ENCODE peak calls at places on chromosomes 11 and 22, in six cellular contexts. A is A549; H is left ventricle myocardium inferior; C is mucosa of descending colon; U is CD8-positive, alpha-beta T cell; X is astrocyte of the spinal cord. R is an unnamed sample.
A peak's percentile ranks its signal among the peaks of the same experiment; 100 is the strongest.

GRCh38 chr11:117875397-117876048 is 935 bp downstream of the FXYD6 start:
- DNase-seq in A (no peak), H (peak; percentile 45), C (no peak), U (peak; percentile 29), X (no peak), R (no peak)

GRCh38 chr22:39526736-39527171 is 5.8 kb downstream of the RPS19BP1 start:
- DNase-seq in A (no peak), H (no peak), C (no peak), U (no peak), X (no peak), R (peak; percentile 58)

GRCh38 chr22:21707677-21708076 is 27.9 kb downstream of the YPEL1 start:
- DNase-seq in A (no peak), H (no peak), C (no peak), U (no peak), X (no peak), R (no peak)

GRCh38 chr11:35418282-35418846 is 994 bp downstream of the SLC1A2 start:
- DNase-seq in A (peak; percentile 20), H (no peak), C (no peak), U (no peak), X (no peak), R (no peak)

GRCh38 chr22:37521236-37521739 is 2.1 kb upstream of the CARD10 start:
- DNase-seq in A (no peak), H (no peak), C (no peak), U (no peak), X (no peak), R (no peak)

GRCh38 chr11:1001682-1002081 is 34.8 kb downstream of the MUC6 start:
- DNase-seq in A (no peak), H (no peak), C (no peak), U (no peak), X (no peak), R (no peak)

GRCh38 chr11:19595499-19595839 is 117.2 kb upstream of the NAV2 start:
- DNase-seq in A (no peak), H (no peak), C (no peak), U (no peak), X (no peak), R (no peak)

GRCh38 chr22:38236786-38237185 is 35.0 kb downstream of the MAFF start:
- DNase-seq in A (no peak), H (no peak), C (no peak), U (no peak), X (no peak), R (no peak)

GRCh38 chr22:41239443-41240128 is 1.1 kb downstream of the CHADL start:
- DNase-seq in A (no peak), H (no peak), C (no peak), U (no peak), X (no peak), R (no peak)

GRCh38 chr11:66718320-66718971 is 10.6 kb downstream of the SPTBN2 start:
- DNase-seq in A (no peak), H (no peak), C (peak; percentile 73), U (no peak), X (no peak), R (no peak)

GRCh38 chr22:23070418-23071162 is at the start of gene GNAZ:
- DNase-seq in A (peak; percentile 5), H (no peak), C (peak; percentile 23), U (no peak), X (no peak), R (peak; percentile 14)

GRCh38 chr11:122235615-122236014 is 119.6 kb upstream of the BLID start:
- DNase-seq in A (peak; percentile 24), H (no peak), C (no peak), U (no peak), X (peak; percentile 88), R (no peak)

GRCh38 chr22:25120093-25120561 is 79.5 kb upstream of the CRYBB3 start:
- DNase-seq in A (peak; percentile 49), H (no peak), C (peak; percentile 61), U (no peak), X (no peak), R (no peak)

GRCh38 chr11:47111318-47111804 is 65.3 kb downstream of the ARFGAP2 start:
- DNase-seq in A (no peak), H (no peak), C (no peak), U (no peak), X (no peak), R (no peak)

GRCh38 chr11:8011981-8012444 is 24.9 kb downstream of the EIF3F start:
- DNase-seq in A (no peak), H (no peak), C (no peak), U (no peak), X (peak; percentile 88), R (no peak)

GRCh38 chr11:47532597-47533213 is 20.2 kb downstream of the CELF1 start:
- DNase-seq in A (no peak), H (no peak), C (no peak), U (no peak), X (no peak), R (no peak)

GRCh38 chr11:134955281-134955680 is 543.2 kb upstream of the B3GAT1 start:
- DNase-seq in A (no peak), H (no peak), C (no peak), U (no peak), X (no peak), R (no peak)

GRCh38 chr22:50141891-50142363 is 28.6 kb upstream of the PANX2 start:
- DNase-seq in A (no peak), H (no peak), C (no peak), U (no peak), X (no peak), R (peak; percentile 26)

GRCh38 chr11:20156876-20157613 is 3.2 kb downstream of the DBX1 start:
- DNase-seq in A (no peak), H (no peak), C (peak; percentile 7), U (peak; percentile 9), X (no peak), R (no peak)

GRCh38 chr22:28132466-28132865 is 213.4 kb upstream of the PITPNB start:
- DNase-seq in A (no peak), H (no peak), C (no peak), U (no peak), X (peak; percentile 59), R (no peak)

GRCh38 chr11:73217131-73217809 is 811 bp upstream of the P2RY2 start:
- DNase-seq in A (no peak), H (no peak), C (no peak), U (no peak), X (no peak), R (peak; percentile 57)
- H3K4me3 ChIP-seq in A (peak overlapping the region; percentile 43), H (peak overlapping the region; percentile 76), C (no peak overlapping the region), U (no peak overlapping the region), X (no peak overlapping the region), R (peak overlapping the region; percentile 93)

GRCh38 chr11:102111011-102111786 is 952 bp downstream of the YAP1 start:
- DNase-seq in A (peak; percentile 86), H (peak; percentile 73), C (peak; percentile 73), U (peak; percentile 0), X (peak; percentile 88), R (peak; percentile 8)
- H3K4me3 ChIP-seq in A (peak overlapping the region; percentile 90), H (peak overlapping the region; percentile 94), C (peak overlapping the region; percentile 84), U (peak overlapping the region; percentile 7), X (peak overlapping the region; percentile 90), R (no peak overlapping the region)

DNA sequence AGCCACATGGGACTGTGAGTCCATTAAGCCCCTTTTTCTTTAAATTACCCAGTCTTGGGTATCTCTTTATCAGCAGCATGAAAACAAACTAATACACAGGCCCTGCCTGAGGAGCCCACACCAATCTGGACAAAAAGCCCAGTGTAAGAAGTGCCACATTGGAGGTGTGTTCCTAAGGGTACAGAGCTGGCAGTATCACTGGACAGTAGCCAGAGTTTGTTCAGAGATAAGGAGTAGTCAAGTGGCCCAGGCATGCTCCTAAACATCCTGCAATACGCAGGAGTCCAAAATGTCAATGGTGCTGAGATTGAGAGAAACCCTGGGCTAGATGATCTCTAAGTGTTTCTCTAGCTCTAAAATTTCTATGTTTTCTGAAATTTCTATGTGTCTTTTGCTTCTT is 27.0 kb upstream of the POGLUT3 start:
- DNase-seq in A (no peak), H (no peak), C (no peak), U (no peak), X (no peak), R (no peak)
- H3K4me3 ChIP-seq in A (no peak overlapping the region), H (no peak overlapping the region), C (no peak overlapping the region), U (no peak overlapping the region), X (no peak overlapping the region), R (no peak overlapping the region)

GRCh38 chr11:12402691-12403120 is 25.3 kb downstream of the PARVA start:
- DNase-seq in A (no peak), H (no peak), C (no peak), U (no peak), X (no peak), R (no peak)
- H3K4me3 ChIP-seq in A (no peak overlapping the region), H (no peak overlapping the region), C (no peak overlapping the region), U (no peak overlapping the region), X (no peak overlapping the region), R (no peak overlapping the region)

DNA sequence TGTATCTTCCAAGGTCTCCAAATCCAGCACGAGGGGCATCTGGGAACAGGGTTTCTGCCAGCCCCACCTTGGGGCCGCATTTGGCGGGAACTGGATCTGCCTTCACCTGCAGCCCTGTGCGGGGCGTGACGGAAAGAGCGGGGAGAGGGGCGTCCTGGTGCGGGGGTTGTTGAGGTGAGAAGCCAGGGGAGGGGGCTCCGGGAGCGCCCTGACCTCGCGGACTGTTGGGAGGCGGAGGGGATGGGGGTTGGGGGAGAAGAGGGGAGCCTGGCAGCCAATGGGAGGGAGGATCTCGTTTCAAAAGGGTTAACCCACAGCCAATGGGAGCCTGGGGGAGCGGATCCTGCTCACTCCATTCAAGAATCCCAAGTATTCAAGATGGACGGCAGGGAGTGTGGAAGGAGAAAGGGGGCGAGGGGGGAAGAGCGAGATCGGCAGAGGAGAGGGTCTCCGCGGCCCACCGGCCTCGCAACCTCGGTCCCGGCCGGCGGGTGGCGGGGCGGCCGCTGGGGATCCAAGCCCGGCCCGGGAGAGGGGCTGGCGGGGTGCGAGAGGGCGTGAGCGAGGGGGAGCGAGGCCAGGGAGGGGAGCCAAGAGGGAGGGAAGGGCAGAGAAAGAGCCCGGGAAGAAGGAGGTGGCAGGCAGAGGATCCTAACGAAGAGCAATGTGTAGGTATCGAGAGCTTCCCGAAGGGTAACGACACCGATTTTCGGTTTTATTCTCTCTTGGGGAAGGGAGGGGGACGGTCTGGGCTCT is 11.5 kb downstream of the YPEL4 start:
- DNase-seq in A (peak; percentile 89), H (peak; percentile 63), C (peak; percentile 33), U (no peak), X (peak; percentile 84), R (no peak)
- H3K4me3 ChIP-seq in A (peak overlapping the region; percentile 89), H (peak overlapping the region; percentile 93), C (no peak overlapping the region), U (peak overlapping the region; percentile 70), X (peak overlapping the region; percentile 87), R (no peak overlapping the region)

DNA sequence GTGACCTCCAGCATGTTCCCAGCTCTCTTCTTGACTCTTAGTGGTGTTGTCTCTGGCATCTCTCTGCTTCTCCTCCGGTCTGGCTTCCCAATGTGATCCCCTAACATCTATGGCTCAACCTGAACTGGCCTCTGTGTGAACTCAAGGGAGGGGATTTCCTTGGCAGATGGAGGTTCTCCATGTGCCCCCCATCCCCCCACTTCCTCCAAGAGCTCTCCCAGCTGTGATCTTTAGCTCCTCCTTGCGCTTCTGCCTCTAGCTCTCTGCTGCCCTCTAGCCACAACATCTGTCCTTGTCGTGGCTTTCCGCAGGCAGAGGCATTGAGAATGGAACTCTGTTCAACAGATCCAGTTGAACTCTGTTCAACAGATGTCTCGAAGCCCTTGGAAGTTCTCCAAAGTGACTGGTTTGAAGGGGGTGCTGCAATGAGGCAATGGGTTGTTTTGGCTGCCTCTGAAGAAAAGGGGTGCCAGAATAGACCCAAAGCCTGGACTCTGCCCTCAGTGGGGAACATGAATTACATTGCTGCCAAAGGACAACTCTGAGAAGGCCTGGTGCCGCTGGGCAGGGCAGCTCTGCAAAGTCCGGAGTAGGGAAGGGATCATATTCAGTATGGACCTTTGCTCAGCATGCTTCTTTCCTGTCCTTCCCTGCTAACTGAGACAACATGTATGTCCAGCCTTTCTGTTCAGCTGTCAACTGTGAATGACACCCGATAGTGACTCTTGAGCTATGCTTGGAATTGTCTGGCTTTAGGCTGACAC is 61.9 kb downstream of the ADM start:
- DNase-seq in A (peak; percentile 96), H (peak; percentile 79), C (peak; percentile 89), U (peak; percentile 19), X (peak; percentile 94), R (peak; percentile 89)
- H3K4me3 ChIP-seq in A (no peak overlapping the region), H (no peak overlapping the region), C (no peak overlapping the region), U (no peak overlapping the region), X (no peak overlapping the region), R (no peak overlapping the region)